ENCODE peak calls at places on chromosomes 12 and 14, in four cellular contexts. P is neural progenitor cell, L is neuronal stem cell, X is astrocyte. C is an unnamed sample.

GRCh38 chr12:103924761-103925641 is 5.2 kb upstream of the HSP90B1 start:
- DNase-seq in P (no peak), X (peak), L (no peak), C (no peak)

GRCh38 chr14:68578597-68578996 is 214.3 kb downstream of the ZFP36L1 start:
- DNase-seq in X (no peak), P (no peak), L (no peak), C (no peak)

GRCh38 chr12:130829391-130830245 is 9.4 kb downstream of the STX2 start:
- DNase-seq in P (no peak), X (no peak), L (no peak), C (no peak)

GRCh38 chr14:24232121-24232644 is at the start of gene NEDD8:
- DNase-seq in L (peak), P (peak), X (peak), C (peak)

GRCh38 chr14:85597701-85598100 is 67.8 kb downstream of the FLRT2 start:
- DNase-seq in X (no peak), L (no peak), P (no peak), C (no peak)

GRCh38 chr12:120199595-120200306 is 1.2 kb downstream of the RPLP0 start:
- DNase-seq in X (peak), P (no peak), L (no peak), C (no peak)

GRCh38 chr12:106133136-106134087 is 5.3 kb downstream of the NUAK1 start:
- DNase-seq in L (no peak), X (peak), P (peak), C (no peak)

GRCh38 chr12:43786899-43787693 is 19.0 kb downstream of the TWF1 start:
- DNase-seq in L (no peak), X (peak), P (no peak), C (no peak)

GRCh38 chr12:124877423-124877822 is 13.8 kb upstream of the SCARB1 start:
- DNase-seq in P (no peak), L (no peak), X (no peak), C (no peak)

GRCh38 chr14:77309122-77309521 is 11.6 kb downstream of the POMT2 start:
- DNase-seq in X (no peak), P (no peak), L (no peak), C (no peak)

GRCh38 chr12:93230311-93230689 is 147.4 kb upstream of the NUDT4 start:
- DNase-seq in L (no peak), X (no peak), P (no peak), C (no peak)

GRCh38 chr12:65966852-65967593 is 142.7 kb downstream of the HMGA2 start:
- DNase-seq in X (no peak), P (no peak), L (no peak), C (no peak)

GRCh38 chr14:77141592-77142288 is at the start of gene ZDHHC22:
- DNase-seq in P (no peak), L (no peak), X (no peak), C (no peak)

GRCh38 chr12:66279127-66279712 is 23.1 kb upstream of the HELB start:
- DNase-seq in L (no peak), P (peak), X (peak), C (no peak)

GRCh38 chr12:130992448-130992847 is 38.7 kb downstream of the ADGRD1 start:
- DNase-seq in L (no peak), X (no peak), P (no peak), C (no peak)

GRCh38 chr12:99131761-99132199 is 486.7 kb downstream of the APAF1 start:
- DNase-seq in X (peak), L (peak), P (peak), C (peak)

GRCh38 chr12:121980211-121980891 is 41.3 kb upstream of the BCL7A start:
- DNase-seq in P (no peak), L (no peak), X (no peak), C (no peak)

GRCh38 chr12:112876506-112876905 is 30.3 kb upstream of the OAS1 start:
- DNase-seq in P (no peak), L (no peak), X (no peak), C (no peak)

GRCh38 chr12:47114481-47114892 is 34.7 kb upstream of the AMIGO2 start:
- DNase-seq in P (no peak), L (no peak), X (no peak), C (no peak)

GRCh38 chr14:94051115-94051514 is 25.0 kb downstream of the OTUB2 start:
- DNase-seq in X (peak), L (no peak), P (peak), C (peak)

GRCh38 chr14:73888460-73888725 is 1.7 kb downstream of the ZNF410 start:
- DNase-seq in L (no peak), P (no peak), X (peak), C (no peak)

GRCh38 chr14:73886449-73887115 is at the start of gene ZNF410:
- DNase-seq in X (peak), P (peak), L (peak), C (peak)

GRCh38 chr14:73887116-73887490 is 444 bp downstream of the ZNF410 start:
- DNase-seq in L (no peak), P (no peak), X (peak), C (no peak)

GRCh38 chr14:73887704-73888459 is 1.2 kb downstream of the ZNF410 start:
- DNase-seq in L (no peak), X (no peak), P (no peak), C (no peak)

DNA sequence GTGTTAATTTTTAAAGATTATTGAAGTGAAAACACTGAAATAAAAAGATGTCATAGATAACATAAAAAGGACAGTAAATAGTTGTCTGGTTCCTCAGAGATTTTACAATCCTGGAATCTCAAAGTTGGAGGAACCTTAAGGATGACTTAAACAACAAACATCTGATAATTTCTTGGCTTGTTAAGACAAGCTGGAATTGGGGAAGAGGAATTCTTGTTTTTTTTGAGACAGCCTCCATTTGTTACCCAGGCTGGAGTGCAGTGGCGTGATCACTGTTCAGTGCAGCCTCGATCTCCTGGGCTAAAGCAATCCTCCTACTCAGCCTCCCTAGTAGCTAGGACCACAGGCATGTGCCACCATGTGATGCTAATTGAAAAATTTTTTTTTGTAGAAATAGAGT is 2.3 kb downstream of the ZNF410 start:
- DNase-seq in X (peak), P (no peak), L (no peak), C (no peak)
- H3K4me3 ChIP-seq in X (no peak), P (no peak), L (no peak), C (no peak)

DNA sequence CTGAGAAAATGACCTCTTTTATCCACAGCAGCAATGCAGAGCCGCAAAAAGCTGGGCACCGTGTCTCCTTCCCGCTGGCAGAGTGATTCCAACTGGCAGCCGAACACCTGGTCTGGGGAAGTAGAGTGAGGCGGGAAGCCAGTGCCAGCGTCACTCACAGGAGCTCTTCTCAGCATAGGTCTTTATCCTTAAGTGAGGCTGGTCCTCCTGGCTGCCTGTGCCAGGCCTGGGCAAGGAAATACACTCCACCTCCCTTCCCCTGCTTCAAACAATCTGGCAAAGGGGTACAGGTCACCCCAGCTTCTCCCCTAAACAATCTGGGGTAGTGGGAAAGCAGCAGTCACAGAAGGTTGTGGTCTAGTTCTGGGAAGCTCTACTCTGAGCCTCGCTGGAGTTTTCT is 4.8 kb downstream of the ARHGAP9 start:
- DNase-seq in L (no peak), P (no peak), X (no peak), C (peak)
- H3K4me3 ChIP-seq in L (no peak), P (peak), X (no peak), C (no peak)

GRCh38 chr14:61284001-61284400 is 2.9 kb upstream of the TMEM30B start:
- DNase-seq in X (no peak), L (no peak), P (no peak), C (no peak)
- H3K4me3 ChIP-seq in X (no peak), L (no peak), P (no peak), C (no peak)

DNA sequence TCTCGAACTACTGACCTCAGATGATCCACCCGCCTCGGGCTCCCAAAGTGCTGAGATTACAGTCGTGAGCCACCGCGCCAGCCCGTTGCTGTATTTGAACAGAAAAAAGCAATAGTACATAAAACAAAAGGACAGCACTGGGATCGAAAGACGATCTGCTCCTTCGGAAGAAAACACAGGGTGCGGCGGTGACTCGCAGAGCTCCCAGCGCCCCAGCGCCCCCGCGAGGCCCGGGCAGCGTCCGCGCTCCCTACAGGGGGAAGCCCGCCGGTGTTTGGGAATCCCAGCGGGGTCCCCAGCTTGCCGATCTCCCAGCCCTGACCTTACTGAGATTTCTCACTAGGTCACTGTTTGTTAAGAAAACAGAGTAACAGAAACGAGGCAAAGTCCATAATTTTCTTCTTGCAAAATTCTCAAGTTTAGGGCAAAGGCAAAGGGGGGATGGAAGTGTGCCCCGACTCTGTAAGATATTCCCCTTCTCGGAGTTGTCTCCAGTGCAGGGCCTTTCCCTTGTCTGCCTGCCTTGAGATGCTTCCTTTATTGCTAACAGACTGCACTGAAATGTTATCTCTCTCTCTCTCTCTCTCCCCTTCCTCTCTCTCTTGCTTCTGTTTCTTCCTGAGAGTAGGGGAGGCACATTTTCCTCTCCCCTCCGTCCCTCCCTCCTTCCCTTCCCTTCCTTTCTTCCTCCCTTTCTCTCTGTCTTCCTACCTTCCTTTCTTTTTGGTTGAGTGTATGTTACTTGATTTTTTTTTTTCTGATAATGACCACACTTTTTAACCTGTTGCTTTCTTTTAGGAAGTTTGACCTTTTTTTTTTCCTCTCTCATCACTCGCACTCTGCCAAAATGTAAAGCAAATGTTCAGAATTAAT is 92.0 kb downstream of the TMEM30B start:
- DNase-seq in X (peak), L (peak), P (peak), C (peak)
- H3K4me3 ChIP-seq in X (peak), L (no peak), P (no peak), C (peak)

DNA sequence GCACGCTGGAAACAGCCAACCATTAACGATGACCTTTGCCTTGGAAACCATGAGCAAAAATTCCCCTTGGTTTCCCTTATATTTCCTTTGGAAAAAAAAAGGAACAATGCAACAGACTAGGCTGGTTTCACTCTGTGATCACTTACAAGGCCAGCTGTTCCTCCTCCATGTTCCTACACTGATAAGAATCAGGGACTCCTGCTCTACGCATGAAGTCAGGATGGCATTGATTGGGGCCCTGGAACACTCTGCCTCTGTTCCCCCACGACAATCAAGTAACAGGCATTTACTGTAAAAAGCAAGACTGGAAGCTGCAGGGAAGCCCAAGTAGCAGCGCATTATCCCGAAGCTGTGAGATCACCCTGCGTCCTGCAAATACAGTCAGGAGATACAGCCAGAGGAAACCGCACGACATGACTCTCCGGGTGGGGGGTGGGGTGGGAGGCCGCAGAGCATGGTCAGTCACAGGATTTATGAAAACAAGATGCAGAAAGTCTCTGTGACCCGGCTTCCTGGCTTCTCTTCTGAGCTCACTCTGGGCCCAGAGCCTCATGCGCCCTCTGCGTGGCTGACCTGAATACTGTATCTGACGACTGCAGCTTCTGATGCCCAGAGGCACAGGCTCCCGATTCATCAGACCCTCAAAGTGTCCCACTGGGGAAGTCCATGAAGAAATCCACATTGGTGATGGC is 31.1 kb downstream of the SSH1 start:
- DNase-seq in L (no peak), P (no peak), X (peak), C (peak)
- H3K4me3 ChIP-seq in L (no peak), P (no peak), X (peak), C (no peak)

GRCh38 chr12:71141270-71141948 is 16.4 kb downstream of the TSPAN8 start:
- DNase-seq in P (no peak), L (no peak), X (no peak), C (peak)
- H3K4me3 ChIP-seq in P (no peak), L (no peak), X (no peak), C (no peak)

C was measured in right cardiac atrium.